ENCODE peak calls at places on chromosomes 7 and 10, in eight cellular contexts. G, Y, A, F, N, K, X and I are unnamed samples.

GRCh38 chr7:99395616-99396327 is 12.6 kb downstream of the PDAP1 start:
- DNase-seq in N (no peak), F (no peak), Y (no peak), A (no peak), X (no peak), K (no peak), G (no peak), I (no peak)

GRCh38 chr7:73810991-73811360 is 19.8 kb upstream of the CLDN4 start:
- DNase-seq in X (no peak), A (no peak), N (no peak), F (no peak), Y (peak), G (no peak), K (no peak), I (no peak)

GRCh38 chr10:25556457-25556856 is 377.6 kb upstream of the MYO3A start:
- DNase-seq in Y (no peak), A (peak), N (peak), X (no peak), K (no peak), G (peak), F (no peak), I (no peak)

GRCh38 chr10:43420369-43421200 is 11.6 kb upstream of the HNRNPF start:
- DNase-seq in X (peak), G (peak), F (peak), A (no peak), Y (peak), N (peak), K (peak), I (peak)

GRCh38 chr7:94266278-94266677 is 128.4 kb upstream of the COL1A2 start:
- DNase-seq in X (no peak), G (peak), A (no peak), N (no peak), Y (no peak), K (no peak), F (no peak), I (no peak)

GRCh38 chr10:21161647-21162046 is 264.5 kb upstream of the NEBL start:
- DNase-seq in X (no peak), N (no peak), K (no peak), G (no peak), A (no peak), Y (no peak), F (no peak), I (peak)

GRCh38 chr7:104005197-104005596 is 15.7 kb upstream of the RELN start:
- DNase-seq in K (no peak), N (no peak), F (no peak), A (peak), Y (no peak), G (no peak), X (no peak), I (no peak)

GRCh38 chr10:97503413-97503812 is 4.7 kb downstream of the UBTD1 start:
- DNase-seq in Y (no peak), G (no peak), F (no peak), K (no peak), X (no peak), A (no peak), N (no peak), I (no peak)

GRCh38 chr10:45580371-45580770 is 92.2 kb downstream of the ZFAND4 start:
- DNase-seq in K (peak), N (peak), F (peak), Y (no peak), X (no peak), G (no peak), A (no peak), I (no peak)

GRCh38 chr7:154178890-154179289 is 126.7 kb downstream of the DPP6 start:
- DNase-seq in Y (no peak), X (no peak), N (no peak), G (no peak), F (no peak), K (no peak), A (peak), I (peak)

GRCh38 chr10:34731885-34732701 is 83.0 kb downstream of the PARD3 start:
- DNase-seq in N (no peak), K (no peak), X (no peak), A (no peak), F (no peak), Y (no peak), G (peak), I (no peak)

GRCh38 chr10:89944138-89944537 is 242.7 kb downstream of the KIF20B start:
- DNase-seq in G (peak), A (no peak), N (no peak), Y (no peak), K (no peak), F (no peak), X (no peak), I (no peak)

GRCh38 chr7:36208406-36208805 is 55.4 kb downstream of the EEPD1 start:
- DNase-seq in A (no peak), K (no peak), Y (no peak), N (no peak), F (no peak), X (no peak), G (no peak), I (no peak)

GRCh38 chr10:126935263-126935946 is 30.2 kb downstream of the DOCK1 start:
- DNase-seq in N (no peak), G (peak), K (no peak), F (no peak), A (no peak), X (no peak), Y (no peak), I (no peak)

GRCh38 chr7:5539013-5539411 is 115.4 kb upstream of the TNRC18 start:
- DNase-seq in A (no peak), N (no peak), F (no peak), Y (no peak), X (no peak), K (no peak), G (no peak), I (no peak)

GRCh38 chr7:157404845-157405481 is 68.2 kb downstream of the DNAJB6 start:
- DNase-seq in F (peak), G (peak), K (no peak), A (peak), Y (peak), X (no peak), N (peak), I (peak)

GRCh38 chr7:151396328-151396970 is 13.4 kb downstream of the WDR86 start:
- DNase-seq in N (no peak), X (no peak), F (no peak), Y (peak), A (no peak), G (no peak), K (no peak), I (no peak)

GRCh38 chr10:47360419-47361040 is 12.4 kb downstream of the RBP3 start:
- DNase-seq in F (no peak), K (no peak), X (no peak), A (no peak), N (peak), Y (peak), G (no peak), I (peak)